ENCODE peak calls at places on chromosomes 4 and X, in ten cellular contexts. One of them, this sample, is unnamed.

GRCh38 chr4:2258091-2259035 is 3.5 kb downstream of the MXD4 start:
- DNase-seq in left colon: peak; percentile 22
- DNase-seq in stimulated activated CD4-positive, alpha-beta T cell treated with anti-CD3 and anti-CD28 coated beads, Interleukin-12 subunit alpha, Interleukin-12 subunit beta, amount 100 ng/mL, for 48 hours: no peak
- DNase-seq in HFF-Myc: no peak
- DNase-seq in posterior cingulate gyrus: peak; percentile 81
- DNase-seq in pancreas: no peak
- DNase-seq in NT2/D1: no peak
- DNase-seq in heart left ventricle: peak; percentile 33
- DNase-seq in astrocyte of the spinal cord: no peak
- DNase-seq in AG04449: no peak
- DNase-seq in this sample: peak; percentile 57

GRCh38 chr4:122827258-122827887 is 742 bp downstream of the FGF2 start:
- DNase-seq in left colon: peak; percentile 38
- DNase-seq in stimulated activated CD4-positive, alpha-beta T cell treated with anti-CD3 and anti-CD28 coated beads, Interleukin-12 subunit alpha, Interleukin-12 subunit beta, amount 100 ng/mL, for 48 hours: no peak
- DNase-seq in HFF-Myc: no peak
- DNase-seq in posterior cingulate gyrus: peak; percentile 88
- DNase-seq in pancreas: peak; percentile 67
- DNase-seq in NT2/D1: no peak
- DNase-seq in heart left ventricle: peak; percentile 50
- DNase-seq in astrocyte of the spinal cord: peak; percentile 50
- DNase-seq in AG04449: no peak
- DNase-seq in this sample: peak; percentile 71

GRCh38 chr4:26412381-26413372 is 77.6 kb downstream of the CCKAR start:
- DNase-seq in left colon: no peak
- DNase-seq in stimulated activated CD4-positive, alpha-beta T cell treated with anti-CD3 and anti-CD28 coated beads, Interleukin-12 subunit alpha, Interleukin-12 subunit beta, amount 100 ng/mL, for 48 hours: no peak
- DNase-seq in HFF-Myc: no peak
- DNase-seq in posterior cingulate gyrus: no peak
- DNase-seq in pancreas: no peak
- DNase-seq in NT2/D1: no peak
- DNase-seq in heart left ventricle: peak; percentile 61
- DNase-seq in astrocyte of the spinal cord: peak; percentile 33
- DNase-seq in AG04449: no peak
- DNase-seq in this sample: no peak

GRCh38 chr4:8287606-8288280 is 18.2 kb downstream of the HTRA3 start:
- DNase-seq in left colon: no peak
- DNase-seq in stimulated activated CD4-positive, alpha-beta T cell treated with anti-CD3 and anti-CD28 coated beads, Interleukin-12 subunit alpha, Interleukin-12 subunit beta, amount 100 ng/mL, for 48 hours: no peak
- DNase-seq in HFF-Myc: no peak
- DNase-seq in posterior cingulate gyrus: peak; percentile 70
- DNase-seq in pancreas: no peak
- DNase-seq in NT2/D1: no peak
- DNase-seq in heart left ventricle: peak; percentile 22
- DNase-seq in astrocyte of the spinal cord: no peak
- DNase-seq in AG04449: no peak
- DNase-seq in this sample: no peak

GRCh38 chr4:67152976-67153375 is 392.3 kb downstream of the CENPC start:
- DNase-seq in left colon: no peak
- DNase-seq in stimulated activated CD4-positive, alpha-beta T cell treated with anti-CD3 and anti-CD28 coated beads, Interleukin-12 subunit alpha, Interleukin-12 subunit beta, amount 100 ng/mL, for 48 hours: no peak
- DNase-seq in HFF-Myc: no peak
- DNase-seq in posterior cingulate gyrus: no peak
- DNase-seq in pancreas: no peak
- DNase-seq in NT2/D1: no peak
- DNase-seq in heart left ventricle: no peak
- DNase-seq in astrocyte of the spinal cord: no peak
- DNase-seq in AG04449: no peak
- DNase-seq in this sample: no peak

GRCh38 chrX:129642641-129643040 is 12.1 kb downstream of the APLN start:
- DNase-seq in left colon: no peak
- DNase-seq in stimulated activated CD4-positive, alpha-beta T cell treated with anti-CD3 and anti-CD28 coated beads, Interleukin-12 subunit alpha, Interleukin-12 subunit beta, amount 100 ng/mL, for 48 hours: no peak
- DNase-seq in HFF-Myc: no peak
- DNase-seq in posterior cingulate gyrus: no peak
- DNase-seq in pancreas: no peak
- DNase-seq in NT2/D1: no peak
- DNase-seq in heart left ventricle: no peak
- DNase-seq in astrocyte of the spinal cord: no peak
- DNase-seq in AG04449: no peak
- DNase-seq in this sample: no peak

GRCh38 chrX:153953342-153953830 is 8.9 kb upstream of the RENBP start:
- DNase-seq in left colon: peak; percentile 68
- DNase-seq in stimulated activated CD4-positive, alpha-beta T cell treated with anti-CD3 and anti-CD28 coated beads, Interleukin-12 subunit alpha, Interleukin-12 subunit beta, amount 100 ng/mL, for 48 hours: peak; percentile 90
- DNase-seq in HFF-Myc: no peak
- DNase-seq in posterior cingulate gyrus: peak; percentile 96
- DNase-seq in pancreas: peak; percentile 91
- DNase-seq in NT2/D1: no peak
- DNase-seq in heart left ventricle: peak; percentile 73
- DNase-seq in astrocyte of the spinal cord: peak; percentile 66
- DNase-seq in AG04449: no peak
- DNase-seq in this sample: peak; percentile 86

GRCh38 chr4:29853843-29854242 is 866.3 kb upstream of the PCDH7 start:
- DNase-seq in left colon: no peak
- DNase-seq in stimulated activated CD4-positive, alpha-beta T cell treated with anti-CD3 and anti-CD28 coated beads, Interleukin-12 subunit alpha, Interleukin-12 subunit beta, amount 100 ng/mL, for 48 hours: no peak
- DNase-seq in HFF-Myc: no peak
- DNase-seq in posterior cingulate gyrus: no peak
- DNase-seq in pancreas: no peak
- DNase-seq in NT2/D1: no peak
- DNase-seq in heart left ventricle: no peak
- DNase-seq in astrocyte of the spinal cord: no peak
- DNase-seq in AG04449: no peak
- DNase-seq in this sample: no peak

GRCh38 chrX:153669174-153669890 is 4.3 kb downstream of the PNCK start:
- DNase-seq in left colon: no peak
- DNase-seq in stimulated activated CD4-positive, alpha-beta T cell treated with anti-CD3 and anti-CD28 coated beads, Interleukin-12 subunit alpha, Interleukin-12 subunit beta, amount 100 ng/mL, for 48 hours: no peak
- DNase-seq in HFF-Myc: no peak
- DNase-seq in posterior cingulate gyrus: peak; percentile 77
- DNase-seq in pancreas: peak; percentile 70
- DNase-seq in NT2/D1: no peak
- DNase-seq in heart left ventricle: no peak
- DNase-seq in astrocyte of the spinal cord: no peak
- DNase-seq in AG04449: no peak
- DNase-seq in this sample: no peak

GRCh38 chr4:181964731-181965130 is 278.5 kb upstream of the TENM3 start:
- DNase-seq in left colon: no peak
- DNase-seq in stimulated activated CD4-positive, alpha-beta T cell treated with anti-CD3 and anti-CD28 coated beads, Interleukin-12 subunit alpha, Interleukin-12 subunit beta, amount 100 ng/mL, for 48 hours: no peak
- DNase-seq in HFF-Myc: no peak
- DNase-seq in posterior cingulate gyrus: no peak
- DNase-seq in pancreas: no peak
- DNase-seq in NT2/D1: no peak
- DNase-seq in heart left ventricle: no peak
- DNase-seq in astrocyte of the spinal cord: no peak
- DNase-seq in AG04449: no peak
- DNase-seq in this sample: no peak

GRCh38 chr4:69995526-69996016 is at the start of gene STATH:
- DNase-seq in left colon: no peak
- DNase-seq in stimulated activated CD4-positive, alpha-beta T cell treated with anti-CD3 and anti-CD28 coated beads, Interleukin-12 subunit alpha, Interleukin-12 subunit beta, amount 100 ng/mL, for 48 hours: no peak
- DNase-seq in HFF-Myc: no peak
- DNase-seq in posterior cingulate gyrus: no peak
- DNase-seq in pancreas: no peak
- DNase-seq in NT2/D1: no peak
- DNase-seq in heart left ventricle: no peak
- DNase-seq in astrocyte of the spinal cord: no peak
- DNase-seq in AG04449: no peak
- DNase-seq in this sample: no peak

GRCh38 chrX:137565921-137566745 is at the start of gene ZIC3:
- DNase-seq in left colon: no peak
- DNase-seq in stimulated activated CD4-positive, alpha-beta T cell treated with anti-CD3 and anti-CD28 coated beads, Interleukin-12 subunit alpha, Interleukin-12 subunit beta, amount 100 ng/mL, for 48 hours: no peak
- DNase-seq in HFF-Myc: no peak
- DNase-seq in posterior cingulate gyrus: peak; percentile 96
- DNase-seq in pancreas: peak; percentile 85
- DNase-seq in NT2/D1: no peak
- DNase-seq in heart left ventricle: peak; percentile 69
- DNase-seq in astrocyte of the spinal cord: peak; percentile 80
- DNase-seq in AG04449: no peak
- DNase-seq in this sample: peak; percentile 75